ENCODE peak calls at places on chromosomes 1 and 21, in six cellular contexts. E is GM12892, J is K562, U is GM12878, G is H1, W is HepG2. S is an unnamed sample.

GRCh38 chr1:15124362-15125100 is 29.0 kb upstream of the TMEM51 start:
- DNase-seq in E (no peak), J (no peak), U (no peak), G (no peak), W (no peak), S (no peak)

GRCh38 chr1:25758466-25759070 is 41.4 kb upstream of the SELENON start:
- DNase-seq in E (no peak), J (no peak), U (no peak), G (no peak), W (peak), S (no peak)

GRCh38 chr1:237878406-237878805 is 12.3 kb downstream of the ZP4 start:
- DNase-seq in E (no peak), J (no peak), U (no peak), G (no peak), W (no peak), S (no peak)

GRCh38 chr1:43836267-43836951 is 97.2 kb upstream of the ARTN start:
- DNase-seq in E (no peak), J (peak), U (peak), G (no peak), W (peak), S (no peak)

GRCh38 chr1:67771776-67772175 is 61.5 kb downstream of the GNG12 start:
- DNase-seq in E (no peak), J (no peak), U (no peak), G (no peak), W (no peak), S (no peak)

GRCh38 chr1:171081220-171081993 is 9.3 kb upstream of the FMO3 start:
- DNase-seq in E (no peak), J (no peak), U (no peak), G (no peak), W (no peak), S (no peak)

GRCh38 chr1:23930861-23931471 is 17.8 kb upstream of the CNR2 start:
- DNase-seq in E (no peak), J (no peak), U (no peak), G (no peak), W (no peak), S (no peak)

GRCh38 chr1:16067127-16067768 is 6.2 kb downstream of the FAM131C start:
- DNase-seq in E (no peak), J (peak), U (no peak), G (no peak), W (peak), S (no peak)

GRCh38 chr21:43723648-43724047 is 4.7 kb downstream of the PDXK start:
- DNase-seq in E (no peak), J (no peak), U (no peak), G (no peak), W (no peak), S (no peak)

GRCh38 chr21:46369520-46370235 is 45.7 kb downstream of the PCNT start:
- DNase-seq in E (no peak), J (no peak), U (no peak), G (no peak), W (no peak), S (no peak)

GRCh38 chr1:177170756-177171535 is at the start of gene BRINP2:
- DNase-seq in E (peak), J (no peak), U (no peak), G (peak), W (no peak), S (no peak)

GRCh38 chr1:147598631-147599361 is 57.5 kb downstream of the BCL9 start:
- DNase-seq in E (no peak), J (no peak), U (no peak), G (no peak), W (no peak), S (no peak)

GRCh38 chr1:169103443-169103842 is 3.0 kb upstream of the ATP1B1 start:
- DNase-seq in E (no peak), J (no peak), U (no peak), G (no peak), W (no peak), S (no peak)

GRCh38 chr1:228216371-228217320 is 8.8 kb downstream of the OBSCN start:
- DNase-seq in E (no peak), J (no peak), U (no peak), G (no peak), W (no peak), S (no peak)

GRCh38 chr1:92211166-92211565 is 6.5 kb upstream of the C1orf146 start:
- DNase-seq in E (no peak), J (no peak), U (no peak), G (no peak), W (no peak), S (no peak)

GRCh38 chr21:17523007-17523451 is 10.2 kb downstream of the CXADR start:
- DNase-seq in E (no peak), J (no peak), U (no peak), G (no peak), W (peak), S (no peak)

GRCh38 chr1:25099343-25099951 is 132.9 kb downstream of the SYF2 start:
- DNase-seq in E (no peak), J (no peak), U (no peak), G (no peak), W (peak), S (no peak)

GRCh38 chr1:109622895-109623294 is 3.3 kb downstream of the AMPD2 start:
- DNase-seq in E (no peak), J (peak), U (no peak), G (no peak), W (no peak), S (no peak)

GRCh38 chr1:17768651-17769241 is 13.6 kb downstream of the ACTL8 start:
- DNase-seq in E (no peak), J (peak), U (no peak), G (no peak), W (no peak), S (no peak)

GRCh38 chr21:42021751-42022430 is 11.7 kb upstream of the ZBTB21 start:
- DNase-seq in E (no peak), J (no peak), U (no peak), G (no peak), W (no peak), S (no peak)

GRCh38 chr1:22418352-22418751 is 33.3 kb upstream of the ZBTB40 start:
- DNase-seq in E (no peak), J (no peak), U (no peak), G (no peak), W (no peak), S (no peak)

GRCh38 chr1:170213598-170213997 is 67.8 kb downstream of the NTMT2 start:
- DNase-seq in E (no peak), J (no peak), U (no peak), G (no peak), W (no peak), S (no peak)

GRCh38 chr1:92882817-92883216 is 51.0 kb downstream of the RPL5 start:
- DNase-seq in E (no peak), J (no peak), U (no peak), G (no peak), W (no peak), S (no peak)

GRCh38 chr1:155103325-155103724 is 24.4 kb upstream of the EFNA1 start:
- DNase-seq in E (no peak), J (no peak), U (no peak), G (no peak), W (peak), S (no peak)

GRCh38 chr1:174198192-174198591 is 38.9 kb downstream of the RABGAP1L start:
- DNase-seq in E (no peak), J (no peak), U (no peak), G (no peak), W (no peak), S (no peak)

GRCh38 chr1:2582401-2582800 is 4.2 kb upstream of the PRXL2B start:
- DNase-seq in E (no peak), J (no peak), U (no peak), G (no peak), W (no peak), S (no peak)

GRCh38 chr1:3785458-3786157 is 10.7 kb downstream of the LRRC47 start:
- DNase-seq in E (no peak), J (peak), U (no peak), G (no peak), W (peak), S (no peak)

GRCh38 chr1:232382671-232383070 is 247.3 kb downstream of the SIPA1L2 start:
- DNase-seq in E (no peak), J (no peak), U (no peak), G (no peak), W (no peak), S (no peak)

GRCh38 chr1:3688836-3689750 is 36.8 kb downstream of the TP73 start:
- DNase-seq in E (no peak), J (no peak), U (no peak), G (no peak), W (no peak), S (no peak)

GRCh38 chr1:172040466-172040865 is 199.2 kb downstream of the DNM3 start:
- DNase-seq in E (no peak), J (no peak), U (no peak), G (no peak), W (no peak), S (no peak)

GRCh38 chr1:20366766-20367602 is 76.3 kb downstream of the VWA5B1 start:
- DNase-seq in E (no peak), J (peak), U (no peak), G (peak), W (peak), S (no peak)

GRCh38 chr1:113041569-113042335 is 31.2 kb upstream of the LRIG2 start:
- DNase-seq in E (no peak), J (peak), U (no peak), G (no peak), W (peak), S (no peak)

GRCh38 chr1:113040718-113041412 is 32.1 kb upstream of the LRIG2 start:
- DNase-seq in E (no peak), J (no peak), U (no peak), G (no peak), W (no peak), S (no peak)

GRCh38 chr1:113035086-113035485 is 37.9 kb upstream of the LRIG2 start:
- DNase-seq in E (no peak), J (no peak), U (no peak), G (no peak), W (no peak), S (no peak)

GRCh38 chr1:113040041-113040440 is 33.0 kb upstream of the LRIG2 start:
- DNase-seq in E (no peak), J (peak), U (no peak), G (no peak), W (no peak), S (no peak)

GRCh38 chr1:113036639-113037321 is 36.2 kb upstream of the LRIG2 start:
- DNase-seq in E (no peak), J (no peak), U (no peak), G (no peak), W (no peak), S (no peak)
- TF ChIP-seq TAF1 in E (no peak), J (no peak), U (no peak), G (no peak), W (no peak), S (no peak)

DNA sequence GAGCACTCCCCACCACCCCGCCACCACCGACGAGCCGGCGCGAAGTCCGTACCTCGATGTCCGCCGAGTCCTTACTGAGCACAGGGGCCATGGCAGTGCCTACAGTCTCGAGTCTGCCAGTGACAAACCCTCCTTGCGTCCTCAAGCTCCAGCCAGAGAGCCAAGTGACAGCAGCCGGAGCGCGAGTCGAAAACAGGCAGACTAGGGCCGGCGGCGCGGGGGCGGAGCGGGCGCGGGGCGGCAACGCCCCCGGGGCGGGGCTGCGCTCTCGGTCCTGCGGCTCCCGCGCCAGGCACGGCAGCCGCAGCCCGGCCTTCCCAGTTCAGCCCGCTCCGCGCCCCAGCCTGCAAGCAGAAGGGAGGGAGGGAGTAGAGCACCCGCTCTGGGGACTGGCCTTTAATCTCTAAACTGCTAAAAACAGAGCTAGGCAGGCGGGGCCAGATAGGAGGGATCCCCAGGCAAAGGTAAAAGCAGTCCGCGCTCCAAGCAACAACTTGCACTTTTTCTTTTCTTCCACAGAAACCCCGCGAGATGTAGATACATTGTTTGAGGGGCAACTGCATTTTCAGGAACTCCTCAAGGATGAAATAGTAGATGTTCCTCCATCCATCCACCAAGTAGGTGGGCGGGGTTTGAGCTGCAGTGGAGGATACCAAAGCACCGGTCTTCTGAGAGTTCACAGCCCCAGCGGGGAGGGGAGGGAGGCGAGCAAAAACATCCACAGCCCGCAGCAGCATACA is at the start of gene DPYD:
- DNase-seq in E (peak), J (peak), U (peak), G (peak), W (peak), S (peak)
- TF ChIP-seq POLR2A in E (no peak), J (no peak), U (peak), G (no peak), W (peak), S (peak)

GRCh38 chr1:184559117-184559713 is 172.4 kb downstream of the C1orf21 start:
- DNase-seq in E (no peak), J (no peak), U (no peak), G (no peak), W (no peak), S (no peak)

GRCh38 chr1:184567648-184568047 is 180.8 kb downstream of the C1orf21 start:
- DNase-seq in E (no peak), J (no peak), U (no peak), G (no peak), W (no peak), S (no peak)

GRCh38 chr1:184562801-184563200 is 176.0 kb downstream of the C1orf21 start:
- DNase-seq in E (no peak), J (no peak), U (no peak), G (no peak), W (no peak), S (no peak)

GRCh38 chr1:184567016-184567415 is 180.2 kb downstream of the C1orf21 start:
- DNase-seq in E (no peak), J (no peak), U (no peak), G (no peak), W (no peak), S (no peak)

DNA sequence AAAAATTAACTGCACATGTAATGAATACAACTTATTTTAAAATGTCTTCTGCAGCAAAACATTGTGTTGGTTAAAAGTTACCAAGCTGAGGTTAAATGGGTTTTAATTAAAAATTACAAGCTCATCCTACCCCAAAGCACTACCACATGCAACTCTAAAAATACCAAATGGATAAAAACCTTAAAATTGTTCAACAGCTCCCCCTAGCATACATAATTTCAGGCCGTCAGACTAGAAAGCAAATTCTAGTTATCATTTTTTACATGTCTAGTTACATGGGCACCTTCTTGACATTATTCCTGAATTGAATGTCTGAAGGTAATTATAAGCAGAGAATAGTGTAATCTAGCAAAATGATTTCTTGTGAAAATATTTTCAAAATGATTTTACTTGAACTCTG is 176.5 kb downstream of the C1orf21 start:
- DNase-seq in E (no peak), J (peak), U (no peak), G (no peak), W (no peak), S (no peak)
- TF ChIP-seq TAF1 in E (no peak), J (no peak), U (no peak), G (no peak), W (no peak), S (no peak)

GRCh38 chr1:76074321-76075187 is at the start of gene ST6GALNAC3:
- DNase-seq in E (peak), J (peak), U (no peak), G (peak), W (peak), S (peak)
- TF ChIP-seq POLR2A in E (no peak), J (no peak), U (no peak), G (peak), W (no peak), S (no peak)

GRCh38 chr1:201157949-201158348 is 3.7 kb upstream of the TMEM9 start:
- DNase-seq in E (no peak), J (no peak), U (no peak), G (no peak), W (no peak), S (no peak)

GRCh38 chr1:201155354-201155753 is 1.1 kb upstream of the TMEM9 start:
- DNase-seq in E (no peak), J (no peak), U (no peak), G (no peak), W (no peak), S (no peak)

GRCh38 chr1:201154389-201155165 is at the start of gene TMEM9:
- DNase-seq in E (peak), J (peak), U (peak), G (peak), W (peak), S (peak)

GRCh38 chr1:201156819-201157218 is 2.5 kb upstream of the TMEM9 start:
- DNase-seq in E (no peak), J (no peak), U (no peak), G (no peak), W (no peak), S (no peak)

GRCh38 chr1:201156346-201156745 is 2.1 kb upstream of the TMEM9 start:
- DNase-seq in E (no peak), J (no peak), U (no peak), G (no peak), W (no peak), S (no peak)
- TF ChIP-seq TAF1 in E (no peak), J (no peak), U (no peak), G (no peak), W (no peak), S (no peak)

GRCh38 chr1:218589487-218589886 is 244.4 kb downstream of the TGFB2 start:
- DNase-seq in E (no peak), J (no peak), U (no peak), G (no peak), W (no peak), S (no peak)

GRCh38 chr1:218584418-218585155 is 239.5 kb downstream of the TGFB2 start:
- DNase-seq in E (no peak), J (no peak), U (no peak), G (no peak), W (no peak), S (no peak)

GRCh38 chr1:218588555-218589172 is 243.5 kb downstream of the TGFB2 start:
- DNase-seq in E (no peak), J (no peak), U (no peak), G (no peak), W (no peak), S (no peak)

GRCh38 chr1:218585565-218586184 is 240.5 kb downstream of the TGFB2 start:
- DNase-seq in E (no peak), J (no peak), U (no peak), G (peak), W (no peak), S (no peak)

DNA sequence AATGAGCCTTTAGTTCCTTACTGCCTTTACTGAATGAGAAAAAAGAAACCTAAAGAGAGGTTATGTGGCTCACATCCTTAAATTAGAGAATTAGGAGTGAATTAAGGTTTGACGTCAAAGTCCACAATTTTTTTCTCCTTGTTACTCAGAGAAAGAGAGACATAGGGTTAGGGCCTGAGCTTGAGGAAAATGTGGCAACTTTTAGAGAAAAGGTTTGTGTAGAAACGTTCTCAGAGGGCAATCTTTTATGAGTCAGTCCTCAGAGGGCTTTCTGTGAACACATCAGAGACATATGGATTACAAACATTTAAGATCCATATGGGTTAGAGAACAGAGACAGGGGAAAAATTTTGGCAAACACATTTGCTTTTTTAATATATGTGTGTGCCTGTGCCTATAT is 242.8 kb downstream of the TGFB2 start:
- DNase-seq in E (no peak), J (no peak), U (no peak), G (no peak), W (no peak), S (no peak)
- TF ChIP-seq POLR2A in E (no peak), J (no peak), U (no peak), G (no peak), W (no peak), S (no peak)